ENCODE peak calls at places on chromosomes 5 and 9, in five cellular contexts. One of them, this sample, is unnamed.

GRCh38 chr5:33300209-33300742 is 140.5 kb upstream of the TARS1 start:
- DNase-seq in heart right ventricle: no peak
- DNase-seq in psoas muscle: no peak
- DNase-seq in testis: no peak
- DNase-seq in uterus: no peak
- DNase-seq in this sample: no peak

GRCh38 chr5:132215329-132215728 is 12.3 kb downstream of the P4HA2 start:
- DNase-seq in psoas muscle: peak; percentile 97
- DNase-seq in uterus: peak; percentile 94
- DNase-seq in testis: peak; percentile 92
- DNase-seq in heart right ventricle: peak; percentile 93
- DNase-seq in this sample: peak; percentile 89

GRCh38 chr9:93908591-93909241 is 46.4 kb downstream of the BARX1 start:
- DNase-seq in heart right ventricle: no peak
- DNase-seq in uterus: no peak
- DNase-seq in psoas muscle: peak; percentile 30
- DNase-seq in testis: no peak
- DNase-seq in this sample: peak; percentile 2

GRCh38 chr9:76655121-76655531 is 109.1 kb upstream of the PCA3 start:
- DNase-seq in uterus: no peak
- DNase-seq in psoas muscle: no peak
- DNase-seq in testis: no peak
- DNase-seq in heart right ventricle: no peak
- DNase-seq in this sample: no peak

GRCh38 chr5:36934740-36935356 is 58.3 kb downstream of the NIPBL start:
- DNase-seq in heart right ventricle: no peak
- DNase-seq in testis: no peak
- DNase-seq in uterus: no peak
- DNase-seq in psoas muscle: no peak
- DNase-seq in this sample: no peak

GRCh38 chr9:76138360-76138759 is 247.9 kb downstream of the PCSK5 start:
- DNase-seq in psoas muscle: no peak
- DNase-seq in heart right ventricle: no peak
- DNase-seq in testis: no peak
- DNase-seq in uterus: no peak
- DNase-seq in this sample: no peak

GRCh38 chr5:137995077-137995746 is 37.7 kb downstream of the FAM13B start:
- DNase-seq in testis: no peak
- DNase-seq in psoas muscle: no peak
- DNase-seq in uterus: no peak
- DNase-seq in heart right ventricle: no peak
- DNase-seq in this sample: no peak

GRCh38 chr5:177362871-177363507 is 5.3 kb downstream of the RGS14 start:
- DNase-seq in testis: peak; percentile 73
- DNase-seq in psoas muscle: peak; percentile 70
- DNase-seq in heart right ventricle: peak; percentile 41
- DNase-seq in uterus: peak; percentile 60
- DNase-seq in this sample: peak; percentile 67

GRCh38 chr5:82620957-82621600 is 342.9 kb upstream of the RPS23 start:
- DNase-seq in psoas muscle: no peak
- DNase-seq in heart right ventricle: no peak
- DNase-seq in testis: no peak
- DNase-seq in uterus: no peak
- DNase-seq in this sample: no peak

GRCh38 chr5:97111004-97111403 is 31.4 kb downstream of the LIX1 start:
- DNase-seq in heart right ventricle: no peak
- DNase-seq in testis: no peak
- DNase-seq in uterus: no peak
- DNase-seq in psoas muscle: no peak
- DNase-seq in this sample: no peak

GRCh38 chr5:102450313-102450990 is 48.3 kb downstream of the SLCO6A1 start:
- DNase-seq in heart right ventricle: no peak
- DNase-seq in testis: peak; percentile 37
- DNase-seq in psoas muscle: no peak
- DNase-seq in uterus: no peak
- DNase-seq in this sample: peak; percentile 31

GRCh38 chr9:121750715-121751623 is 99.5 kb downstream of the DAB2IP start:
- DNase-seq in psoas muscle: no peak
- DNase-seq in heart right ventricle: no peak
- DNase-seq in testis: peak; percentile 93
- DNase-seq in uterus: no peak
- DNase-seq in this sample: no peak

GRCh38 chr5:16265141-16265540 is 85.5 kb upstream of the MARCHF11 start:
- DNase-seq in psoas muscle: no peak
- DNase-seq in uterus: no peak
- DNase-seq in heart right ventricle: no peak
- DNase-seq in testis: no peak
- DNase-seq in this sample: no peak

GRCh38 chr9:124216474-124217176 is 41.1 kb upstream of the NEK6 start:
- DNase-seq in testis: no peak
- DNase-seq in uterus: no peak
- DNase-seq in psoas muscle: peak; percentile 50
- DNase-seq in heart right ventricle: peak; percentile 40
- DNase-seq in this sample: no peak

GRCh38 chr9:95508242-95508967 is 8.4 kb downstream of the PTCH1 start:
- DNase-seq in heart right ventricle: no peak
- DNase-seq in psoas muscle: peak; percentile 53
- DNase-seq in uterus: no peak
- DNase-seq in testis: no peak
- DNase-seq in this sample: peak; percentile 33

GRCh38 chr5:115069087-115069968 is 100.4 kb downstream of the TRIM36 start:
- DNase-seq in heart right ventricle: peak; percentile 26
- DNase-seq in testis: peak; percentile 56
- DNase-seq in psoas muscle: no peak
- DNase-seq in uterus: no peak
- DNase-seq in this sample: peak; percentile 35

GRCh38 chr5:119347574-119347973 is 8.2 kb upstream of the TNFAIP8 start:
- DNase-seq in psoas muscle: no peak
- DNase-seq in heart right ventricle: no peak
- DNase-seq in uterus: no peak
- DNase-seq in testis: no peak
- DNase-seq in this sample: no peak

GRCh38 chr5:9354336-9355081 is 191.4 kb downstream of the SEMA5A start:
- DNase-seq in psoas muscle: no peak
- DNase-seq in heart right ventricle: no peak
- DNase-seq in testis: no peak
- DNase-seq in uterus: no peak
- DNase-seq in this sample: no peak

GRCh38 chr9:127884427-127884911 is 7.0 kb upstream of the AK1 start:
- DNase-seq in testis: peak; percentile 90
- DNase-seq in psoas muscle: peak; percentile 75
- DNase-seq in uterus: peak; percentile 36
- DNase-seq in heart right ventricle: no peak
- DNase-seq in this sample: peak; percentile 74

GRCh38 chr9:8732367-8733075 is 932.9 kb upstream of the DMAC1 start:
- DNase-seq in psoas muscle: no peak
- DNase-seq in heart right ventricle: no peak
- DNase-seq in testis: no peak
- DNase-seq in uterus: no peak
- DNase-seq in this sample: no peak

GRCh38 chr9:17631396-17631795 is 52.5 kb downstream of the SH3GL2 start:
- DNase-seq in uterus: no peak
- DNase-seq in heart right ventricle: no peak
- DNase-seq in testis: no peak
- DNase-seq in psoas muscle: no peak
- DNase-seq in this sample: no peak

GRCh38 chr5:140020601-140021177 is 22.4 kb downstream of the NRG2 start:
- DNase-seq in psoas muscle: no peak
- DNase-seq in heart right ventricle: no peak
- DNase-seq in testis: peak; percentile 51
- DNase-seq in uterus: no peak
- DNase-seq in this sample: no peak

GRCh38 chr5:10338996-10339903 is 14.2 kb upstream of the MARCHF6 start:
- DNase-seq in psoas muscle: no peak
- DNase-seq in testis: no peak
- DNase-seq in heart right ventricle: no peak
- DNase-seq in uterus: no peak
- DNase-seq in this sample: peak; percentile 55

GRCh38 chr9:123326030-123326586 is 29.9 kb upstream of the CRB2 start:
- DNase-seq in testis: no peak
- DNase-seq in uterus: no peak
- DNase-seq in psoas muscle: no peak
- DNase-seq in heart right ventricle: no peak
- DNase-seq in this sample: no peak

GRCh38 chr9:18676501-18676900 is 202.5 kb downstream of the ADAMTSL1 start:
- DNase-seq in heart right ventricle: no peak
- DNase-seq in testis: no peak
- DNase-seq in psoas muscle: no peak
- DNase-seq in uterus: no peak
- DNase-seq in this sample: no peak

GRCh38 chr5:31771045-31771444 is 132.1 kb downstream of the PDZD2 start:
- DNase-seq in psoas muscle: no peak
- DNase-seq in testis: no peak
- DNase-seq in uterus: no peak
- DNase-seq in heart right ventricle: no peak
- DNase-seq in this sample: no peak

GRCh38 chr9:87713278-87713989 is 12.5 kb upstream of the CTSL start:
- DNase-seq in psoas muscle: peak; percentile 93
- DNase-seq in heart right ventricle: peak; percentile 83
- DNase-seq in uterus: peak; percentile 92
- DNase-seq in testis: peak; percentile 74
- DNase-seq in this sample: no peak

GRCh38 chr5:22242532-22242931 is 610.6 kb downstream of the CDH12 start:
- DNase-seq in uterus: no peak
- DNase-seq in heart right ventricle: no peak
- DNase-seq in psoas muscle: no peak
- DNase-seq in testis: no peak
- DNase-seq in this sample: no peak

GRCh38 chr5:111345731-111346130 is 121.5 kb downstream of the CAMK4 start:
- DNase-seq in heart right ventricle: no peak
- DNase-seq in testis: no peak
- DNase-seq in uterus: no peak
- DNase-seq in psoas muscle: no peak
- DNase-seq in this sample: no peak

GRCh38 chr9:76586555-76587314 is 127.8 kb downstream of the GCNT1 start:
- DNase-seq in uterus: no peak
- DNase-seq in psoas muscle: no peak
- DNase-seq in testis: no peak
- DNase-seq in heart right ventricle: no peak
- DNase-seq in this sample: no peak

GRCh38 chr9:38016375-38017120 is 52.5 kb downstream of the SHB start:
- DNase-seq in uterus: peak; percentile 67
- DNase-seq in testis: no peak
- DNase-seq in heart right ventricle: no peak
- DNase-seq in psoas muscle: no peak
- DNase-seq in this sample: no peak

GRCh38 chr5:83227611-83228010 is 150.3 kb downstream of the XRCC4 start:
- DNase-seq in psoas muscle: no peak
- DNase-seq in uterus: no peak
- DNase-seq in heart right ventricle: no peak
- DNase-seq in testis: no peak
- DNase-seq in this sample: no peak

DNA sequence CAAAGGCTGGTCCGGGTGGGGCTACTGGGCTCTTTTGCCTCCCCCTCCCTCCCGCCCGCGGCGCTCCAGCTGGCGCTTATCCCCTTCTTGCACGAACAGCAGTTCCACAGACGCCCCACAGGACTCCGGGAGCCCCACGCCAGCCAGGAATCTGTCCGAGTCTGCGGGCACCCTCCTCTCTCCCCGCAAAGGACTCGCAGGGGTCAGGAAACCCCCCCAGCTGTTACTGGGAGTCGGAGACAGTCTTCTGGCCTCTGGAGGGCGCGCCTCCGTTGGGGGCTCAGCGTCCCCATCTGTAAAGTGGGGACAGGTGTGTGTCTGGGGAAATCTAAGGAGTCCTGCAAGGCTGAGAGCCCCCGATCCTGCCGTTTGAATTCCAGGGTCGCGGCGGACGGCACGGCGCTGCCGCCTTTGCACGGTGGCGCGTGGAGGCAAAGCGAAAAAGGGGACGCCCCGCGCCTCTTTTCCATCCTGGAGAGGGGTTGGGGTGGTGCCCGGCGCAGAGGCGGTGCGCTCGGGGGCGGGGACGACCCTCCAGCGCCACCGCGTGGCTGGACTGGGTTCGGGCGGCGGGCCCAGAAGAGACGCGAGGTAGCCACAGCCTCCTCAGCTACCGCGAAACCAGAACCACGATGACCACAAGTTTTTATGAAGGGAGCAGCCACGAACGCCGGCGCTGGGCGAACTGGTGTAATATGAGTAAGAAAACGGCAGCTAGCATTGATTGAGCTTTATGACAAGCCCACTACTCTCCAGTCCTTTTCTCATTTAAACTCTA is 2.8 kb upstream of the CCIN start:
- DNase-seq in psoas muscle: peak; percentile 90
- DNase-seq in uterus: peak; percentile 84
- DNase-seq in testis: peak; percentile 84
- DNase-seq in heart right ventricle: peak; percentile 79
- DNase-seq in this sample: peak; percentile 83
- H3K4me3 ChIP-seq in psoas muscle: peak overlapping the region; percentile 64
- H3K4me3 ChIP-seq in uterus: peak overlapping the region; percentile 49
- H3K4me3 ChIP-seq in testis: peak overlapping the region; percentile 61
- H3K4me3 ChIP-seq in heart right ventricle: peak overlapping the region; percentile 33
- H3K4me3 ChIP-seq in this sample: peak overlapping the region; percentile 43

GRCh38 chr5:1315709-1316587 is 21.1 kb upstream of the TERT start:
- DNase-seq in uterus: no peak
- DNase-seq in heart right ventricle: no peak
- DNase-seq in psoas muscle: peak; percentile 53
- DNase-seq in testis: peak; percentile 11
- DNase-seq in this sample: no peak
- H3K4me1 ChIP-seq in uterus: no peaks in the 10 kb centered on the region
- H3K4me1 ChIP-seq in heart right ventricle: no peaks in the 10 kb centered on the region
- H3K4me1 ChIP-seq in psoas muscle: no peaks in the 10 kb centered on the region
- H3K4me1 ChIP-seq in testis: no peaks in the 10 kb centered on the region
- H3K4me1 ChIP-seq in this sample: no peaks in the 10 kb centered on the region

DNA sequence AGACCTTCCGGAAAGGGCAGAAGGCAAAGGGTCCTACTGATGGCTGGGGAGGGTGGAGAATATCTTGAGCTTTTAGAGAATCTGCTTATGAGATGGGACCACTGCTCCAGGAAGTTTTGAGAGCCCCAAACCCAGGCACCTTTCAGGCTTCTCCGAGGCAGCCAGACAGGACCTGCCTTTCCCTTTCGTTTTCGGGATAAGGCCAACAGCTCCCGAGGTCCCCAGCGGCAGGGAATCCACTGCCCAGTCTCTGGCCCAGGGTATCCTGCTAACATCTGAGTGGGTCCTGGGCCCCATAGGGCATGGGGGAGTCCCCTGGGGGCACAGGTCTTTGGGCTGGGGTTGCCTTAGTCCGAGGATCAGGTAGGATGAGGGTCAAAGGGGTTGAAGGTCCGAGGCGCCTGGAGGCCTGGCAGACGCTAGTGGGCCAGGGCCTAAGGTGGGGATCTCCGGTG is 3.3 kb downstream of the PITX1 start:
- DNase-seq in uterus: no peak
- DNase-seq in psoas muscle: peak; percentile 44
- DNase-seq in testis: no peak
- DNase-seq in heart right ventricle: no peak
- DNase-seq in this sample: no peak
- H3K4me3 ChIP-seq in uterus: no peak overlapping the region
- H3K4me3 ChIP-seq in psoas muscle: peak overlapping the region; percentile 85
- H3K4me3 ChIP-seq in testis: no peak overlapping the region
- H3K4me3 ChIP-seq in heart right ventricle: peak overlapping the region; percentile 3
- H3K4me3 ChIP-seq in this sample: no peak overlapping the region

DNA sequence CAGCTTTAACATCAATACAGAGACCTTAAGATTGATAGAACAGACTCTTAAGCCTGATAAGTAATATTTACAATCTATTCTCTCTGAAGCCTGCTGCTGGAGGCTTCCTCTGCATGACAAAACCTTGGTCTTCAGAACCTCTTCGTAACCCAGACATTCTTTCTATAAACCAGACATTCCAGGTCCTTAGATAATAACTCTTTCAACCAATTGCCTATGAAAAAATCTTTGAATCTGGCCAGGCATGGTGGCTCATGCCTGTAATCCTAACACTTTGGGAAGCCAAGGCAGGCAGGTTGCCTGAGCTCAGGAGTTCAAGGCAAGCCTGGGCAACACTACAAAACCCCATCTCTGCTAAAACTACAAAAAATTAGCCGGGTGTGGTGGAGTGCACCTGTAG is 327.8 kb downstream of the ENC1 start:
- DNase-seq in testis: no peak
- DNase-seq in uterus: no peak
- DNase-seq in psoas muscle: no peak
- DNase-seq in heart right ventricle: no peak
- DNase-seq in this sample: no peak
- H3K4me1 ChIP-seq in testis: peaks cover 3% of the 10 kb centered on the region
- H3K4me1 ChIP-seq in uterus: no peaks in the 10 kb centered on the region
- H3K4me1 ChIP-seq in psoas muscle: peaks cover 7% of the 10 kb centered on the region
- H3K4me1 ChIP-seq in heart right ventricle: no peaks in the 10 kb centered on the region
- H3K4me1 ChIP-seq in this sample: peaks cover 3% of the 10 kb centered on the region

This sample was measured in BE2C.